ENCODE peak calls at places on chromosomes 6 and 20, in six cellular contexts. One of them, this sample, is unnamed.

GRCh38 chr20:18676366-18676765 is 88.5 kb downstream of the DTD1 start:
- DNase-seq in fibroblast of lung: no peak
- DNase-seq in mammary epithelial cell: no peak
- DNase-seq in SK-N-SH: no peak
- DNase-seq in kidney: no peak
- DNase-seq in endodermal cell: no peak
- DNase-seq in this sample: no peak

GRCh38 chr6:153677522-153677921 is 361.5 kb upstream of the OPRM1 start:
- DNase-seq in fibroblast of lung: no peak
- DNase-seq in mammary epithelial cell: no peak
- DNase-seq in SK-N-SH: no peak
- DNase-seq in kidney: no peak
- DNase-seq in endodermal cell: no peak
- DNase-seq in this sample: no peak

GRCh38 chr6:139778688-139779087 is 404.2 kb upstream of the CITED2 start:
- DNase-seq in fibroblast of lung: peak; percentile 73
- DNase-seq in mammary epithelial cell: no peak
- DNase-seq in SK-N-SH: no peak
- DNase-seq in kidney: no peak
- DNase-seq in endodermal cell: no peak
- DNase-seq in this sample: no peak

GRCh38 chr20:49690899-49691620 is 22.6 kb downstream of the B4GALT5 start:
- DNase-seq in fibroblast of lung: peak; percentile 72
- DNase-seq in mammary epithelial cell: no peak
- DNase-seq in SK-N-SH: no peak
- DNase-seq in kidney: no peak
- DNase-seq in endodermal cell: no peak
- DNase-seq in this sample: no peak

GRCh38 chr20:61569836-61570235 is 317.8 kb downstream of the CDH4 start:
- DNase-seq in fibroblast of lung: no peak
- DNase-seq in mammary epithelial cell: no peak
- DNase-seq in SK-N-SH: no peak
- DNase-seq in kidney: peak; percentile 11
- DNase-seq in endodermal cell: no peak
- DNase-seq in this sample: no peak

GRCh38 chr20:38692436-38693411 is 31.6 kb upstream of the SLC32A1 start:
- DNase-seq in fibroblast of lung: peak; percentile 56
- DNase-seq in mammary epithelial cell: peak; percentile 60
- DNase-seq in SK-N-SH: peak; percentile 73
- DNase-seq in kidney: peak; percentile 66
- DNase-seq in endodermal cell: peak; percentile 97
- DNase-seq in this sample: peak; percentile 38

GRCh38 chr6:152503541-152503940 is 133.6 kb downstream of the SYNE1 start:
- DNase-seq in fibroblast of lung: peak; percentile 8
- DNase-seq in mammary epithelial cell: no peak
- DNase-seq in SK-N-SH: no peak
- DNase-seq in kidney: no peak
- DNase-seq in endodermal cell: no peak
- DNase-seq in this sample: no peak

GRCh38 chr6:75208564-75209431 is 2.9 kb upstream of the COL12A1 start:
- DNase-seq in fibroblast of lung: peak; percentile 66
- DNase-seq in mammary epithelial cell: peak; percentile 71
- DNase-seq in SK-N-SH: peak; percentile 71
- DNase-seq in kidney: peak; percentile 93
- DNase-seq in endodermal cell: peak; percentile 96
- DNase-seq in this sample: peak; percentile 85

GRCh38 chr6:73204252-73204651 is 21.0 kb downstream of the KHDC1L start:
- DNase-seq in fibroblast of lung: no peak
- DNase-seq in mammary epithelial cell: no peak
- DNase-seq in SK-N-SH: no peak
- DNase-seq in kidney: no peak
- DNase-seq in endodermal cell: no peak
- DNase-seq in this sample: no peak

GRCh38 chr6:1499798-1500197 is 109.9 kb upstream of the FOXC1 start:
- DNase-seq in fibroblast of lung: no peak
- DNase-seq in mammary epithelial cell: no peak
- DNase-seq in SK-N-SH: no peak
- DNase-seq in kidney: no peak
- DNase-seq in endodermal cell: no peak
- DNase-seq in this sample: no peak

GRCh38 chr6:108961985-108962384 is 113.8 kb downstream of the ARMC2 start:
- DNase-seq in fibroblast of lung: peak; percentile 89
- DNase-seq in mammary epithelial cell: peak; percentile 46
- DNase-seq in SK-N-SH: no peak
- DNase-seq in kidney: no peak
- DNase-seq in endodermal cell: no peak
- DNase-seq in this sample: no peak

GRCh38 chr6:11403035-11403601 is 134.4 kb upstream of the TMEM170B start:
- DNase-seq in fibroblast of lung: no peak
- DNase-seq in mammary epithelial cell: no peak
- DNase-seq in SK-N-SH: no peak
- DNase-seq in kidney: no peak
- DNase-seq in endodermal cell: no peak
- DNase-seq in this sample: no peak

GRCh38 chr6:3516094-3516493 is 59.2 kb upstream of the SLC22A23 start:
- DNase-seq in fibroblast of lung: no peak
- DNase-seq in mammary epithelial cell: peak; percentile 39
- DNase-seq in SK-N-SH: no peak
- DNase-seq in kidney: no peak
- DNase-seq in endodermal cell: no peak
- DNase-seq in this sample: no peak

GRCh38 chr6:32637219-32637880 is at the start of gene HLA-DQA1:
- DNase-seq in fibroblast of lung: no peak
- DNase-seq in mammary epithelial cell: peak; percentile 23
- DNase-seq in SK-N-SH: no peak
- DNase-seq in kidney: no peak
- DNase-seq in endodermal cell: no peak
- DNase-seq in this sample: no peak

GRCh38 chr6:159282351-159282750 is 113.2 kb downstream of the FNDC1 start:
- DNase-seq in fibroblast of lung: no peak
- DNase-seq in mammary epithelial cell: no peak
- DNase-seq in SK-N-SH: no peak
- DNase-seq in kidney: no peak
- DNase-seq in endodermal cell: no peak
- DNase-seq in this sample: no peak

GRCh38 chr20:47818996-47819609 is 33.8 kb upstream of the SULF2 start:
- DNase-seq in fibroblast of lung: no peak
- DNase-seq in mammary epithelial cell: no peak
- DNase-seq in SK-N-SH: no peak
- DNase-seq in kidney: no peak
- DNase-seq in endodermal cell: peak; percentile 78
- DNase-seq in this sample: no peak

GRCh38 chr20:14896569-14896968 is 559.2 kb upstream of the FLRT3 start:
- DNase-seq in fibroblast of lung: no peak
- DNase-seq in mammary epithelial cell: no peak
- DNase-seq in SK-N-SH: no peak
- DNase-seq in kidney: no peak
- DNase-seq in endodermal cell: no peak
- DNase-seq in this sample: no peak

GRCh38 chr6:34146801-34147592 is 1.1 kb upstream of the GRM4 start:
- DNase-seq in fibroblast of lung: peak; percentile 73
- DNase-seq in mammary epithelial cell: peak; percentile 46
- DNase-seq in SK-N-SH: no peak
- DNase-seq in kidney: peak; percentile 24
- DNase-seq in endodermal cell: peak; percentile 37
- DNase-seq in this sample: no peak

GRCh38 chr20:38604873-38605303 is 3.3 kb downstream of the ARHGAP40 start:
- DNase-seq in fibroblast of lung: peak; percentile 60
- DNase-seq in mammary epithelial cell: peak; percentile 93
- DNase-seq in SK-N-SH: no peak
- DNase-seq in kidney: no peak
- DNase-seq in endodermal cell: no peak
- DNase-seq in this sample: no peak

GRCh38 chr6:123777554-123777953 is 26.1 kb upstream of the NKAIN2 start:
- DNase-seq in fibroblast of lung: no peak
- DNase-seq in mammary epithelial cell: peak; percentile 6
- DNase-seq in SK-N-SH: no peak
- DNase-seq in kidney: no peak
- DNase-seq in endodermal cell: no peak
- DNase-seq in this sample: no peak

GRCh38 chr6:105459884-105460283 is 57.0 kb upstream of the PREP start:
- DNase-seq in fibroblast of lung: peak; percentile 75
- DNase-seq in mammary epithelial cell: peak; percentile 85
- DNase-seq in SK-N-SH: no peak
- DNase-seq in kidney: no peak
- DNase-seq in endodermal cell: no peak
- DNase-seq in this sample: no peak

GRCh38 chr6:148414836-148415235 is 72.2 kb downstream of the SASH1 start:
- DNase-seq in fibroblast of lung: peak; percentile 88
- DNase-seq in mammary epithelial cell: peak; percentile 53
- DNase-seq in SK-N-SH: no peak
- DNase-seq in kidney: no peak
- DNase-seq in endodermal cell: no peak
- DNase-seq in this sample: no peak

GRCh38 chr20:602357-602970 is 7.6 kb downstream of the TCF15 start:
- DNase-seq in fibroblast of lung: no peak
- DNase-seq in mammary epithelial cell: no peak
- DNase-seq in SK-N-SH: no peak
- DNase-seq in kidney: no peak
- DNase-seq in endodermal cell: no peak
- DNase-seq in this sample: no peak

GRCh38 chr6:149331871-149332270 is 14.4 kb downstream of the TAB2 start:
- DNase-seq in fibroblast of lung: peak; percentile 52
- DNase-seq in mammary epithelial cell: no peak
- DNase-seq in SK-N-SH: no peak
- DNase-seq in kidney: no peak
- DNase-seq in endodermal cell: no peak
- DNase-seq in this sample: no peak

GRCh38 chr6:52045033-52045432 is 42.4 kb downstream of the PKHD1 start:
- DNase-seq in fibroblast of lung: no peak
- DNase-seq in mammary epithelial cell: no peak
- DNase-seq in SK-N-SH: no peak
- DNase-seq in kidney: no peak
- DNase-seq in endodermal cell: no peak
- DNase-seq in this sample: no peak

GRCh38 chr20:36582322-36582721 is 8.9 kb downstream of the TGIF2 start:
- DNase-seq in fibroblast of lung: no peak
- DNase-seq in mammary epithelial cell: no peak
- DNase-seq in SK-N-SH: no peak
- DNase-seq in kidney: no peak
- DNase-seq in endodermal cell: no peak
- DNase-seq in this sample: no peak

GRCh38 chr20:15739056-15739455 is 834.2 kb downstream of the KIF16B start:
- DNase-seq in fibroblast of lung: no peak
- DNase-seq in mammary epithelial cell: no peak
- DNase-seq in SK-N-SH: no peak
- DNase-seq in kidney: no peak
- DNase-seq in endodermal cell: no peak
- DNase-seq in this sample: no peak

GRCh38 chr6:43088654-43089056 is 12.5 kb downstream of the PTK7 start:
- DNase-seq in fibroblast of lung: peak; percentile 64
- DNase-seq in mammary epithelial cell: peak; percentile 95
- DNase-seq in SK-N-SH: no peak
- DNase-seq in kidney: peak; percentile 12
- DNase-seq in endodermal cell: peak; percentile 66
- DNase-seq in this sample: no peak

GRCh38 chr6:43089874-43090556 is 13.9 kb downstream of the PTK7 start:
- DNase-seq in fibroblast of lung: peak; percentile 50
- DNase-seq in mammary epithelial cell: no peak
- DNase-seq in SK-N-SH: no peak
- DNase-seq in kidney: peak; percentile 43
- DNase-seq in endodermal cell: peak; percentile 75
- DNase-seq in this sample: no peak

GRCh38 chr6:43091020-43091419 is 14.9 kb downstream of the PTK7 start:
- DNase-seq in fibroblast of lung: no peak
- DNase-seq in mammary epithelial cell: no peak
- DNase-seq in SK-N-SH: no peak
- DNase-seq in kidney: no peak
- DNase-seq in endodermal cell: no peak
- DNase-seq in this sample: no peak

GRCh38 chr6:43090557-43090952 is 14.4 kb downstream of the PTK7 start:
- DNase-seq in fibroblast of lung: no peak
- DNase-seq in mammary epithelial cell: no peak
- DNase-seq in SK-N-SH: no peak
- DNase-seq in kidney: no peak
- DNase-seq in endodermal cell: peak; percentile 78
- DNase-seq in this sample: no peak

GRCh38 chr6:43089467-43089866 is 13.4 kb downstream of the PTK7 start:
- DNase-seq in fibroblast of lung: no peak
- DNase-seq in mammary epithelial cell: no peak
- DNase-seq in SK-N-SH: no peak
- DNase-seq in kidney: peak; percentile 18
- DNase-seq in endodermal cell: peak; percentile 82
- DNase-seq in this sample: no peak
- H3K9ac ChIP-seq in fibroblast of lung: no peak overlapping the region
- H3K9ac ChIP-seq in mammary epithelial cell: peak overlapping the region; percentile 63
- H3K9ac ChIP-seq in SK-N-SH: no peak overlapping the region
- H3K9ac ChIP-seq in kidney: no peak overlapping the region
- H3K9ac ChIP-seq in endodermal cell: no peak overlapping the region
- H3K9ac ChIP-seq in this sample: no peak overlapping the region

DNA sequence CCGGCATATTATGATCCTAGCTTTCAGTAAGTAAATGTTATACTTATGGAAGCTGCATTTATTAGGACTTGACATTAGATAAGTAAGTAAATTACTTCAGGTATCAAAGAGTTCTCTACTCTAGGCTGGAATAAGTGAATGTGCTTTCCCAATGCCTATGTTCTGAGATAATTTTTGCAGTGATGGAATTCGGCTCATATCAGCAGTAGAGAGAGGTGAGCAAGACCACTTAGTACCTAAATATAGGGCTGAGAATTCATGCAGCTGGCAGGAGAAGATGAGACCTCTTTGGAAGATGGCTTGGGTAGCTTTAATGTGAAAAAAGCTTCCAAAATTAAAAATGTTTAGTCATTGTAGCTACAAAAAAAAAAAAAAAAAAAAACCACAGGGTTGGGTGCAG is 13.3 kb upstream of the BEND3 start:
- DNase-seq in fibroblast of lung: peak; percentile 6
- DNase-seq in mammary epithelial cell: no peak
- DNase-seq in SK-N-SH: no peak
- DNase-seq in kidney: no peak
- DNase-seq in endodermal cell: no peak
- DNase-seq in this sample: no peak
- H3K9ac ChIP-seq in fibroblast of lung: no peak overlapping the region
- H3K9ac ChIP-seq in mammary epithelial cell: no peak overlapping the region
- H3K9ac ChIP-seq in SK-N-SH: no peak overlapping the region
- H3K9ac ChIP-seq in kidney: no peak overlapping the region
- H3K9ac ChIP-seq in endodermal cell: no peak overlapping the region
- H3K9ac ChIP-seq in this sample: no peak overlapping the region

GRCh38 chr6:168640738-168641137 is 199.8 kb downstream of the SMOC2 start:
- DNase-seq in fibroblast of lung: no peak
- DNase-seq in mammary epithelial cell: no peak
- DNase-seq in SK-N-SH: no peak
- DNase-seq in kidney: no peak
- DNase-seq in endodermal cell: no peak
- DNase-seq in this sample: no peak
- H3K9ac ChIP-seq in fibroblast of lung: no peak overlapping the region
- H3K9ac ChIP-seq in mammary epithelial cell: no peak overlapping the region
- H3K9ac ChIP-seq in SK-N-SH: no peak overlapping the region
- H3K9ac ChIP-seq in kidney: peak overlapping the region; percentile 51
- H3K9ac ChIP-seq in endodermal cell: no peak overlapping the region
- H3K9ac ChIP-seq in this sample: no peak overlapping the region

DNA sequence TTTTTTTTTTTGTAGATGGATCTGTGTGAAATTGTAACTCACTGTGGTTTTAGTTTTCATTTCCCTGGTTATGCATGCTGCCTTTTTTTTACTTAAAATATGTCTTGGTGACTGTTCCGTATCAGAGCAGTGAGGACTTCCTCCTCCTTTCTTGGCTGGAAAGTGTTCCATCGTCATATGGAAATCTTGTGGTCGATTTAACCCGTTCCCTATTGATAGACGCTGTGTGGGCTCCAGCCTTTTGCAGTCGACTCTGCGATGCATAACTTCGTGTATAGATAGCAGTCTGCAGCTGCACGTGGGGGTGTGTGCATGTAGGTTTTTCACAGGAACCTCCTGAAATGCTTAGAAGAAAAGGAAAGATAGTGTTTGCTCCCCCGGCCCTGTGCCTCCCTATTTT is 28.1 kb upstream of the PNPLA1 start:
- DNase-seq in fibroblast of lung: peak; percentile 6
- DNase-seq in mammary epithelial cell: no peak
- DNase-seq in SK-N-SH: no peak
- DNase-seq in kidney: no peak
- DNase-seq in endodermal cell: peak; percentile 34
- DNase-seq in this sample: no peak
- H3K9ac ChIP-seq in fibroblast of lung: no peak overlapping the region
- H3K9ac ChIP-seq in mammary epithelial cell: no peak overlapping the region
- H3K9ac ChIP-seq in SK-N-SH: no peak overlapping the region
- H3K9ac ChIP-seq in kidney: no peak overlapping the region
- H3K9ac ChIP-seq in endodermal cell: no peak overlapping the region
- H3K9ac ChIP-seq in this sample: no peak overlapping the region